ENCODE peak calls at places on chromosomes 11 and 22, in seven cellular contexts. X is stimulated activated naive CD4-positive, alpha-beta T cell; L is GM12891; M is renal cortical epithelial cell; V is heart left ventricle; E is NCI-H1930; F is AG09309. D is an unnamed sample.

GRCh38 chr11:128568166-128568778 is 19.1 kb downstream of the ETS1 start:
- DNase-seq in X (no peak), L (no peak), M (no peak), V (peak), E (no peak), F (no peak), D (no peak)

GRCh38 chr11:18671246-18671645 is 27.3 kb upstream of the TMEM86A start:
- DNase-seq in X (no peak), L (no peak), M (no peak), V (no peak), E (no peak), F (no peak), D (no peak)

GRCh38 chr22:21981874-21982273 is 713 bp downstream of the TOP3B start:
- DNase-seq in X (no peak), L (no peak), M (peak), V (no peak), E (no peak), F (no peak), D (no peak)

GRCh38 chr11:62398011-62398994 is 20.5 kb upstream of the SCGB1A1 start:
- DNase-seq in X (no peak), L (no peak), M (no peak), V (peak), E (no peak), F (no peak), D (no peak)

GRCh38 chr22:32818446-32819115 is 17.1 kb downstream of the TIMP3 start:
- DNase-seq in X (no peak), L (no peak), M (peak), V (peak), E (no peak), F (no peak), D (no peak)

GRCh38 chr11:99020324-99021225 is at the start of gene CNTN5:
- DNase-seq in X (no peak), L (no peak), M (peak), V (peak), E (peak), F (no peak), D (no peak)

GRCh38 chr11:112881461-112881860 is 79.8 kb upstream of the NCAM1 start:
- DNase-seq in X (no peak), L (no peak), M (peak), V (peak), E (peak), F (no peak), D (peak)

GRCh38 chr11:615453-616319 is at the start of gene IRF7:
- DNase-seq in X (peak), L (peak), M (peak), V (peak), E (peak), F (peak), D (peak)

GRCh38 chr22:28883917-28884753 is 763 bp downstream of the ZNRF3 start:
- DNase-seq in X (peak), L (peak), M (no peak), V (peak), E (no peak), F (no peak), D (no peak)

GRCh38 chr11:121133046-121133445 is 32.0 kb downstream of the TECTA start:
- DNase-seq in X (no peak), L (no peak), M (no peak), V (no peak), E (no peak), F (no peak), D (no peak)

GRCh38 chr11:112539165-112539564 is 278.5 kb upstream of the PLET1 start:
- DNase-seq in X (no peak), L (no peak), M (no peak), V (no peak), E (no peak), F (no peak), D (no peak)

GRCh38 chr11:19739872-19740271 is 27.2 kb downstream of the NAV2 start:
- DNase-seq in X (no peak), L (no peak), M (no peak), V (no peak), E (no peak), F (no peak), D (no peak)

GRCh38 chr11:125257185-125257584 is 92.6 kb downstream of the PKNOX2 start:
- DNase-seq in X (no peak), L (no peak), M (no peak), V (no peak), E (no peak), F (no peak), D (no peak)

GRCh38 chr11:68810164-68810563 is 31.6 kb downstream of the CPT1A start:
- DNase-seq in X (no peak), L (no peak), M (no peak), V (peak), E (no peak), F (no peak), D (no peak)

GRCh38 chr11:122850076-122850631 is 11.9 kb downstream of the CRTAM start:
- DNase-seq in X (no peak), L (no peak), M (peak), V (no peak), E (no peak), F (peak), D (no peak)

GRCh38 chr22:39290724-39291161 is 28.7 kb downstream of the RPL3 start:
- DNase-seq in X (no peak), L (no peak), M (peak), V (peak), E (no peak), F (no peak), D (no peak)

GRCh38 chr11:130180491-130180890 is 20.9 kb downstream of the ST14 start:
- DNase-seq in X (no peak), L (no peak), M (peak), V (no peak), E (no peak), F (no peak), D (no peak)

GRCh38 chr11:110469101-110469500 is 39.4 kb downstream of the FDX1 start:
- DNase-seq in X (no peak), L (no peak), M (no peak), V (no peak), E (no peak), F (no peak), D (no peak)

GRCh38 chr22:17772249-17772962 is 1.9 kb downstream of the BID start:
- DNase-seq in X (no peak), L (no peak), M (no peak), V (no peak), E (no peak), F (no peak), D (no peak)

GRCh38 chr22:40361100-40361499 is 9.3 kb upstream of the SGSM3 start:
- DNase-seq in X (no peak), L (no peak), M (no peak), V (no peak), E (no peak), F (no peak), D (no peak)

GRCh38 chr22:17119481-17120202 is 1.5 kb downstream of the TMEM121B start:
- DNase-seq in X (no peak), L (no peak), M (no peak), V (no peak), E (peak), F (no peak), D (no peak)

GRCh38 chr11:1082728-1083620 is 8.3 kb downstream of the MUC2 start:
- DNase-seq in X (no peak), L (no peak), M (no peak), V (peak), E (no peak), F (no peak), D (no peak)

GRCh38 chr11:35515224-35515623 is 10.2 kb downstream of the PAMR1 start:
- DNase-seq in X (no peak), L (no peak), M (no peak), V (no peak), E (no peak), F (no peak), D (no peak)

GRCh38 chr11:106619320-106619990 is 398.8 kb downstream of the GUCY1A2 start:
- DNase-seq in X (no peak), L (no peak), M (no peak), V (no peak), E (no peak), F (no peak), D (no peak)